ENCODE peak calls at places on chromosomes 6 and 20, in ten cellular contexts. N is esophagus squamous epithelium, S is endothelial cell, D is GM10248, X is prostate gland, A is pancreas, P is gastrocnemius medialis, F is stomach, E is A549, L is mucosa of descending colon. Z is an unnamed sample.

GRCh38 chr6:165184192-165184979 is 125.0 kb downstream of the C6orf118 start:
- DNase-seq in N (no peak), S (no peak), D (no peak), X (no peak), A (no peak), P (peak), F (no peak), E (no peak), L (no peak), Z (no peak)

GRCh38 chr20:17625246-17626051 is 55.6 kb downstream of the DSTN start:
- DNase-seq in N (no peak), S (no peak), D (no peak), X (no peak), A (no peak), P (peak), F (no peak), E (no peak), L (peak), Z (no peak)

GRCh38 chr6:146550911-146551310 is 7.3 kb downstream of the RAB32 start:
- DNase-seq in N (no peak), S (no peak), D (no peak), X (no peak), A (no peak), P (no peak), F (no peak), E (no peak), L (no peak), Z (no peak)

GRCh38 chr6:17962436-17963031 is 24.9 kb downstream of the KIF13A start:
- DNase-seq in N (no peak), S (no peak), D (no peak), X (no peak), A (no peak), P (peak), F (no peak), E (no peak), L (peak), Z (no peak)

GRCh38 chr6:46751658-46752057 is 4.9 kb downstream of the ANKRD66 start:
- DNase-seq in N (no peak), S (no peak), D (no peak), X (no peak), A (no peak), P (no peak), F (no peak), E (no peak), L (no peak), Z (no peak)

GRCh38 chr6:72216222-72217106 is 330.1 kb downstream of the RIMS1 start:
- DNase-seq in N (no peak), S (no peak), D (no peak), X (peak), A (peak), P (no peak), F (peak), E (no peak), L (no peak), Z (no peak)

GRCh38 chr6:42304313-42304712 is 86.7 kb upstream of the MRPS10 start:
- DNase-seq in N (no peak), S (no peak), D (no peak), X (no peak), A (no peak), P (no peak), F (no peak), E (no peak), L (no peak), Z (no peak)

GRCh38 chr6:169654590-169655391 is 47.0 kb downstream of the WDR27 start:
- DNase-seq in N (no peak), S (no peak), D (peak), X (peak), A (peak), P (peak), F (peak), E (no peak), L (peak), Z (peak)

GRCh38 chr20:53493201-53493908 is 100.3 kb downstream of the ZNF217 start:
- DNase-seq in N (no peak), S (no peak), D (no peak), X (no peak), A (no peak), P (no peak), F (no peak), E (no peak), L (no peak), Z (no peak)
- TF ChIP-seq CTCF in N (no peak), S (no peak), D (no peak), X (no peak), A (no peak), P (no peak), F (no peak), E (no peak), L (no peak), Z (no peak)

DNA sequence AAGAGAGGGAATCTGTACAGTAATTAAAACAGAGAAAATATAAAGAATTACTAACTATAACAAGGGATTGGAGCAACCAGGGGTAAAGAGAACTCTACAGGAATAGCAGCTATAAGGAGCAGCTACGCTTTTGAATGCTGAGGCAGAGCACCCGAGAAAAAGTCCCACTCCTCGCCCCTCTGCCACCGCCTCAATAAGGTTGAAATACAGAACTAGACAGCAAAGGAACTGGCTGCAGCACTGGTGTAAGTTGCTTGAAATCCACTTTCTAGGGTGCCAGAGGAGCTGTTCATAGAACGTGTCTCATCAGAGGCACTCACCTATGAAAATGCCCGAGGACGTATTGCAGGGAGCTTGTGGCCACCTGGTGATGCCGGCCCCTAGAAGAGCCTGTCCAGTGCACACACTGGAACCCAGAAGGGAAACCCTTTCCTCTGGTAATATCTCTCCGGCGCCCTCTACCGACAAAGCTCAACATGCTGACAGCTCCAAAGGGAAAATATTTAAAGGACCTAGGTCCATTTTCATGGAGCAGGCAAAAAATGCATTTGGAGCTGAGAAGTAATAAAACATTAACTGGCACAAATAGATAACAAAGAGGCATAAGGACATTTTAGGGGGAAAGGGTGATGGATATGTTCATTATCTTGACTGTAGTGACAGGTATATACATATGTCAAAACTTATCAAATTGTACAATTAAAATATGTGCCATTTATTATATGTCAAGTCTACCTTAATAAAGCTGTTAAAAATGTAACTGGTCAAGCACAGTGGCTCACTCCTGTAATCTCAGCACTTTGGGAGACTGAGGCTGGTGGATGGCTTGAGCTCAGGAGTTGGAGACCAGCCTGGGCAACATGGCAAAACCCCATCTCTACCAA is 137.4 kb upstream of the HDAC2 start:
- DNase-seq in N (no peak), S (peak), D (peak), X (peak), A (peak), P (peak), F (peak), E (peak), L (peak), Z (no peak)
- TF ChIP-seq CTCF in N (peak), S (peak), D (peak), X (no peak), A (no peak), P (no peak), F (peak), E (peak), L (peak), Z (no peak)

DNA sequence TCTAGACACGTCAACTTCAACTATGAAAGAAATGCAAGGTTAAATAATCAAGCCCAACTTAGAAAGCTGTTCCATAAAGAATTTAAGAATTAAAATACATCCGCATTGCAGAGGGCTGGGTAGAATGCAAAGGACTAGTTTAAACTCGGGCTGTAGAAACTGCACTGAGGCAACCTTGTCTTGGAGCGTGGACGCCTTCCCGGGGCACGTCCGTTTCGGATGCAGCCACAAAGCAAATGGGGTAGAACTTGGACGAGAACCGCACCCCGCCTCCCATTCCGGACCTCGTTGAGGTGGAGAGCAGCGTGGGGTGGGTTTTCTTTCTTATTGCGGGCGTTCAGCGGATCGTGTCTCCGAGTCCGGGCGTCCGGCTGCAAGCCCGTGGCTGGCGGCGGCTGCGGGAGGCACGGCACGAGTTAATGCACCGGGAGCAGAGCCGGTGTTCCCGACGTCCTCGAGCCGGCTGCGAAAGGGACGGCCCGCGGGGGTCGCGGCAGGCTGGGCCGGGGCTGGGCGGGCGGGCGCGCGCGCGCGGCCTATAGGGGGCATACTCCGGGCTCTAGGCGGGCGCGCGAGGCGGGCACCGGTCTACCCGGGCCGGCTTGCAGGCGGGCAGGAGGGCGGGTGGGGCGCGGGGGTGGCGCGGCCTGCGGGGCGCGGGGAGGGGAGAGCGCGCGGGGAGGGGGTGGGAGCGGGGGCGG is 2.0 kb downstream of the JARID2 start:
- DNase-seq in N (peak), S (peak), D (peak), X (peak), A (peak), P (peak), F (peak), E (peak), L (peak), Z (peak)
- TF ChIP-seq CTCF in N (peak), S (peak), D (peak), X (no peak), A (no peak), P (peak), F (peak), E (peak), L (no peak), Z (peak)

GRCh38 chr20:654427-654770 is 1.4 kb upstream of the SRXN1 start:
- DNase-seq in N (no peak), S (no peak), D (no peak), X (no peak), A (no peak), P (no peak), F (no peak), E (no peak), L (no peak), Z (no peak)

GRCh38 chr20:651713-652610 is 1.0 kb downstream of the SRXN1 start:
- DNase-seq in N (no peak), S (no peak), D (no peak), X (no peak), A (no peak), P (peak), F (no peak), E (no peak), L (no peak), Z (no peak)

GRCh38 chr20:653590-654426 is 808 bp upstream of the SRXN1 start:
- DNase-seq in N (no peak), S (no peak), D (no peak), X (no peak), A (peak), P (peak), F (no peak), E (no peak), L (no peak), Z (no peak)

GRCh38 chr20:652611-653109 is 340 bp downstream of the SRXN1 start:
- DNase-seq in N (no peak), S (no peak), D (no peak), X (no peak), A (peak), P (peak), F (peak), E (no peak), L (peak), Z (no peak)

DNA sequence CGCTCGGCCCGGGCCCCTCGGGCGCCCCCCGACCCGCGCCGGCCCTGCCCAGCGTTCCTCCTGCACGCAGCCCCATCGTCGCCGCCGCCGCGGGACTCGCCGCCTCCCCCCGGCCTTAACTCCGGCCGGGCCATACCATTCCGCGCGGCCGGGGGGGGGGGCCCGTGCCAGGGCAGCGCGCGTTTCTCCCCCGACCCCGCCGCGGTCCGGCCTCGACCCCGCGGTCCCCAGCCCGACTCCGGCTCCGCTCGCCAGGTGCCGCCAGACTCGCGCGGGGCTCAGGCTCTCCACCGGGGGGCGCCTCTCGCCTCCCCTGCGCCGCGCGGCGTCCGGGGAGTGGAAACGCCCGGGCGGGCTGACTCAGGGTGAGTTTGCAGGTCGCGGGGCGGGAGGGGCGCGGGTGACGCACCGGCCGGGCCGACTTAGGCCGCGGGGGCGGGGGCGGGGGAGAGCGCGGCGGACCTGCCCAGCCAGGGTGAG is at the start of gene SRXN1:
- DNase-seq in N (peak), S (peak), D (peak), X (peak), A (peak), P (peak), F (peak), E (peak), L (peak), Z (peak)
- TF ChIP-seq CTCF in N (peak), S (peak), D (peak), X (peak), A (peak), P (peak), F (peak), E (peak), L (peak), Z (peak)